ENCODE peak calls at places on chromosomes 5 and 9, in six cellular contexts. One of them, this sample, is unnamed.

GRCh38 chr9:135282001-135282731 is 194.7 kb downstream of the OLFM1 start:
- DNase-seq in A549: peak; percentile 27
- DNase-seq in CD8-positive, alpha-beta T cell: peak; percentile 40
- DNase-seq in AG04449: no peak
- DNase-seq in stomach: peak; percentile 89
- DNase-seq in body of pancreas: peak; percentile 94
- DNase-seq in this sample: no peak

GRCh38 chr5:150612905-150613670 is 27.4 kb upstream of the SYNPO start:
- DNase-seq in AG04449: no peak
- DNase-seq in A549: no peak
- DNase-seq in body of pancreas: peak; percentile 51
- DNase-seq in CD8-positive, alpha-beta T cell: no peak
- DNase-seq in stomach: no peak
- DNase-seq in this sample: no peak

GRCh38 chr9:87701931-87702421 is 23.9 kb upstream of the CTSL start:
- DNase-seq in A549: no peak
- DNase-seq in CD8-positive, alpha-beta T cell: no peak
- DNase-seq in AG04449: no peak
- DNase-seq in body of pancreas: no peak
- DNase-seq in stomach: no peak
- DNase-seq in this sample: no peak

GRCh38 chr5:112787896-112788295 is 50.2 kb downstream of the APC start:
- DNase-seq in A549: no peak
- DNase-seq in stomach: no peak
- DNase-seq in CD8-positive, alpha-beta T cell: no peak
- DNase-seq in body of pancreas: no peak
- DNase-seq in AG04449: no peak
- DNase-seq in this sample: no peak

GRCh38 chr9:111482656-111483418 is 1.3 kb downstream of the ECPAS start:
- DNase-seq in CD8-positive, alpha-beta T cell: peak; percentile 55
- DNase-seq in body of pancreas: peak; percentile 69
- DNase-seq in stomach: peak; percentile 72
- DNase-seq in A549: peak; percentile 73
- DNase-seq in AG04449: no peak
- DNase-seq in this sample: peak; percentile 62

GRCh38 chr5:100576217-100576751 is 41.1 kb downstream of the FAM174A start:
- DNase-seq in stomach: no peak
- DNase-seq in A549: no peak
- DNase-seq in body of pancreas: no peak
- DNase-seq in CD8-positive, alpha-beta T cell: no peak
- DNase-seq in AG04449: no peak
- DNase-seq in this sample: no peak

GRCh38 chr9:136713555-136713949 is 1.2 kb downstream of the DIPK1B start:
- DNase-seq in CD8-positive, alpha-beta T cell: no peak
- DNase-seq in AG04449: no peak
- DNase-seq in A549: no peak
- DNase-seq in body of pancreas: no peak
- DNase-seq in stomach: no peak
- DNase-seq in this sample: no peak

GRCh38 chr5:134571703-134572405 is 46.4 kb downstream of the JADE2 start:
- DNase-seq in body of pancreas: no peak
- DNase-seq in AG04449: no peak
- DNase-seq in stomach: no peak
- DNase-seq in A549: no peak
- DNase-seq in CD8-positive, alpha-beta T cell: no peak
- DNase-seq in this sample: no peak

GRCh38 chr5:25295067-25295466 is 650.3 kb upstream of the CDH10 start:
- DNase-seq in stomach: no peak
- DNase-seq in CD8-positive, alpha-beta T cell: no peak
- DNase-seq in body of pancreas: no peak
- DNase-seq in A549: peak; percentile 13
- DNase-seq in AG04449: no peak
- DNase-seq in this sample: no peak

GRCh38 chr5:112372543-112372942 is 46.5 kb downstream of the EPB41L4A start:
- DNase-seq in stomach: no peak
- DNase-seq in CD8-positive, alpha-beta T cell: no peak
- DNase-seq in body of pancreas: no peak
- DNase-seq in AG04449: no peak
- DNase-seq in A549: peak; percentile 9
- DNase-seq in this sample: no peak

GRCh38 chr5:175668006-175668405 is 10.1 kb downstream of the HRH2 start:
- DNase-seq in A549: no peak
- DNase-seq in body of pancreas: no peak
- DNase-seq in AG04449: no peak
- DNase-seq in CD8-positive, alpha-beta T cell: no peak
- DNase-seq in stomach: no peak
- DNase-seq in this sample: no peak

GRCh38 chr5:176166427-176166826 is 71.8 kb upstream of the SIMC1 start:
- DNase-seq in AG04449: no peak
- DNase-seq in A549: no peak
- DNase-seq in body of pancreas: no peak
- DNase-seq in CD8-positive, alpha-beta T cell: no peak
- DNase-seq in stomach: no peak
- DNase-seq in this sample: no peak

GRCh38 chr5:137933491-137933911 is 44.2 kb downstream of the PKD2L2 start:
- DNase-seq in stomach: no peak
- DNase-seq in AG04449: no peak
- DNase-seq in A549: no peak
- DNase-seq in body of pancreas: no peak
- DNase-seq in CD8-positive, alpha-beta T cell: no peak
- DNase-seq in this sample: no peak

GRCh38 chr5:116088062-116088461 is 3.2 kb downstream of the COMMD10 start:
- DNase-seq in stomach: no peak
- DNase-seq in body of pancreas: no peak
- DNase-seq in A549: no peak
- DNase-seq in AG04449: no peak
- DNase-seq in CD8-positive, alpha-beta T cell: no peak
- DNase-seq in this sample: no peak

GRCh38 chr5:32419791-32420190 is 24.7 kb downstream of the ZFR start:
- DNase-seq in body of pancreas: no peak
- DNase-seq in A549: no peak
- DNase-seq in stomach: no peak
- DNase-seq in AG04449: no peak
- DNase-seq in CD8-positive, alpha-beta T cell: no peak
- DNase-seq in this sample: no peak

GRCh38 chr5:136082390-136083193 is 50.1 kb upstream of the SMAD5 start:
- DNase-seq in A549: peak; percentile 70
- DNase-seq in AG04449: no peak
- DNase-seq in CD8-positive, alpha-beta T cell: peak; percentile 45
- DNase-seq in body of pancreas: peak; percentile 86
- DNase-seq in stomach: peak; percentile 68
- DNase-seq in this sample: peak; percentile 56

GRCh38 chr9:86854898-86855523 is 92.3 kb downstream of the GAS1 start:
- DNase-seq in CD8-positive, alpha-beta T cell: no peak
- DNase-seq in stomach: no peak
- DNase-seq in A549: peak; percentile 9
- DNase-seq in body of pancreas: peak; percentile 75
- DNase-seq in AG04449: peak; percentile 50
- DNase-seq in this sample: no peak

GRCh38 chr9:35914307-35914807 is 5.1 kb downstream of the SPAAR start:
- DNase-seq in CD8-positive, alpha-beta T cell: no peak
- DNase-seq in A549: peak; percentile 66
- DNase-seq in stomach: peak; percentile 74
- DNase-seq in body of pancreas: peak; percentile 35
- DNase-seq in AG04449: no peak
- DNase-seq in this sample: no peak

GRCh38 chr5:169139381-169140125 is 161.4 kb downstream of the SLIT3 start:
- DNase-seq in stomach: peak; percentile 97
- DNase-seq in CD8-positive, alpha-beta T cell: no peak
- DNase-seq in A549: peak; percentile 91
- DNase-seq in body of pancreas: peak; percentile 56
- DNase-seq in AG04449: no peak
- DNase-seq in this sample: no peak

GRCh38 chr9:121939643-121940042 is 153.5 kb downstream of the TTLL11 start:
- DNase-seq in A549: no peak
- DNase-seq in AG04449: no peak
- DNase-seq in stomach: no peak
- DNase-seq in CD8-positive, alpha-beta T cell: no peak
- DNase-seq in body of pancreas: no peak
- DNase-seq in this sample: no peak

GRCh38 chr9:93318441-93318840 is 133.0 kb upstream of the FAM120A start:
- DNase-seq in CD8-positive, alpha-beta T cell: no peak
- DNase-seq in stomach: no peak
- DNase-seq in A549: no peak
- DNase-seq in AG04449: no peak
- DNase-seq in body of pancreas: no peak
- DNase-seq in this sample: no peak

GRCh38 chr5:153573326-153574033 is 83.0 kb downstream of the GRIA1 start:
- DNase-seq in AG04449: no peak
- DNase-seq in body of pancreas: no peak
- DNase-seq in stomach: no peak
- DNase-seq in A549: no peak
- DNase-seq in CD8-positive, alpha-beta T cell: no peak
- DNase-seq in this sample: no peak

DNA sequence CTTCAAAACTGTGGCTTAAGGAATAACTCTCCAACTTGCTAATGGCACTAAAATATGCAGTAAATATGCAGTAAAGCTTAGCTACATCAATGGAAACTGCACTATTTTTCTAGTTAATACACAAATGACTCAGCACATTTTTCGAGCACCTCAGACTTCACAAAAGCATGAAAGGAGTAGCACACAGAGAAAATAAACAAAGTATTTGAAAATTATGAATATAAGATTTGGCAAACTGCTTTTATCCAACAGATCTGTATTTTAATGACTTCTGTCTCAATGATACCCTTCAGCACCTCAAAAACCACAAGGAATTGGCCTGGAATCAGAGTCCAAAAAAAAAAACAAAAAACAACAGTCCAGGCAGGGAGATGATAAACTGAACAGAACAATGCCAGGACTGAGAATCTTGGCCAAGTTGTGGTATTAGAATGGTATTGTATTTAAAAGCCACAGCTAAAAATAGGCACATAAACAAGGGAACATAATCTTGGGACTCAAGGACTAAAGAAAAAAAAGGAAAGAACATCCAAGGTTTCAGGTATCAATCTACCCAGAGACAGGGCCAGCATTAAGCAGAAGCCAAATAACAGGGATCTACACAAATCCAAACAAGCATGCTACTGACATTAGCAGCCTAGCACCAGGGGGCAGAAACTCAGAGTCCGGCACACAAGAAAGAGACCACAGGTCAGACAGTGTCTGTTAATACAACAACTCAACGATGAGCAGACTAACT is 21.4 kb downstream of the TMEM245 start:
- DNase-seq in A549: peak; percentile 68
- DNase-seq in stomach: no peak
- DNase-seq in CD8-positive, alpha-beta T cell: no peak
- DNase-seq in AG04449: no peak
- DNase-seq in body of pancreas: peak; percentile 32
- DNase-seq in this sample: no peak
- TF ChIP-seq CTCF in A549: peak; percentile 23
- TF ChIP-seq CTCF in stomach: no peak
- TF ChIP-seq CTCF in CD8-positive, alpha-beta T cell: no peak
- TF ChIP-seq CTCF in AG04449: peak; percentile 34
- TF ChIP-seq CTCF in body of pancreas: peak; percentile 42
- TF ChIP-seq CTCF in this sample: no peak

DNA sequence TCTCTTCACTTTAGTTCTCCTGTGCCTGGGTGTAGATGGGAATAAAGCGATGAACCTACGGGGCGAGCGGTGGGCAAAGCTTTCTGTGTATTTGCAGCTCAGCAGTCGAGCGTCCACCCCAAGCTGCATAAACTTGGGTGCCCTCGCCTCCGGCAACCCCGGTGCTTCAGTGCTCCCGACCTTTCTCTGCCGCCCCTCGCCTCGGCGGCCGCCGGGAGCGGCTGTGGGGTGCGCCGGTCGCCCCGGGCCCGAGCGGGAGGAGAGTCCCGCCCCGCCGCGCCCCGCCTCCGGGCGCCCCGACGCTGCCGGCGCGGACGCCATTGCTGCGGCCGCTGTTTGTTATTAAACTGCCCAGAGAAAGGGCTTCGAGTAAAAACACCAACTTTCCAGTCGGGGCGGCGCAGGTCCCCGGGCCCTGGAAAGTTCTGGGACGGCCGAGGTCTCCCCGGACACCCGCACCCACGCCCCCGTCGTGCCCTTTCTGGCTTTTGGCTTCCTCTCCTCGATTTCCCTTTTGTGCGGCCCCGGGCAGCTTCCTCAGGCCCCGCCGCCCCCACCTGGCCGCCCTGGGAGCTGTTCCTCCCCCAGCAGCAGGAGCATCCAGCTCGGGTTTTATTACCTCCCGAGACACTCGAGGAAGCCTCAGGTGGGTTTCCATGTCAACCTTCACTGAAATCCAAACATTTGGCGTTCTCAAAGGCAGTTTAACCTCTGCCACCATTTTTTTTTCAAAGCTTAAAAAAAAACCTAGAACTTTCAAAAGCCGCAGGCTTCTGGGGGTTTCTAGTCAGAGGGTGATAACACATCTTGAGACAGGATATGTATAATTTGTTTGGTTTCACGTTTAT is 334.3 kb downstream of the CWC27 start:
- DNase-seq in AG04449: no peak
- DNase-seq in CD8-positive, alpha-beta T cell: peak; percentile 59
- DNase-seq in A549: peak; percentile 62
- DNase-seq in stomach: peak; percentile 56
- DNase-seq in body of pancreas: peak; percentile 63
- DNase-seq in this sample: peak; percentile 49
- TF ChIP-seq CTCF in AG04449: peak; percentile 9
- TF ChIP-seq CTCF in CD8-positive, alpha-beta T cell: no peak
- TF ChIP-seq CTCF in A549: peak; percentile 25
- TF ChIP-seq CTCF in stomach: peak; percentile 13
- TF ChIP-seq CTCF in body of pancreas: no peak
- TF ChIP-seq CTCF in this sample: no peak

GRCh38 chr9:128192601-128193371 is 1.4 kb upstream of the CIZ1 start:
- DNase-seq in AG04449: no peak
- DNase-seq in A549: peak; percentile 97
- DNase-seq in CD8-positive, alpha-beta T cell: peak; percentile 67
- DNase-seq in stomach: peak; percentile 87
- DNase-seq in body of pancreas: peak; percentile 79
- DNase-seq in this sample: peak; percentile 63
- TF ChIP-seq CTCF in AG04449: no peak
- TF ChIP-seq CTCF in A549: peak; percentile 26
- TF ChIP-seq CTCF in CD8-positive, alpha-beta T cell: peak; percentile 57
- TF ChIP-seq CTCF in stomach: no peak
- TF ChIP-seq CTCF in body of pancreas: peak; percentile 73
- TF ChIP-seq CTCF in this sample: peak; percentile 36

DNA sequence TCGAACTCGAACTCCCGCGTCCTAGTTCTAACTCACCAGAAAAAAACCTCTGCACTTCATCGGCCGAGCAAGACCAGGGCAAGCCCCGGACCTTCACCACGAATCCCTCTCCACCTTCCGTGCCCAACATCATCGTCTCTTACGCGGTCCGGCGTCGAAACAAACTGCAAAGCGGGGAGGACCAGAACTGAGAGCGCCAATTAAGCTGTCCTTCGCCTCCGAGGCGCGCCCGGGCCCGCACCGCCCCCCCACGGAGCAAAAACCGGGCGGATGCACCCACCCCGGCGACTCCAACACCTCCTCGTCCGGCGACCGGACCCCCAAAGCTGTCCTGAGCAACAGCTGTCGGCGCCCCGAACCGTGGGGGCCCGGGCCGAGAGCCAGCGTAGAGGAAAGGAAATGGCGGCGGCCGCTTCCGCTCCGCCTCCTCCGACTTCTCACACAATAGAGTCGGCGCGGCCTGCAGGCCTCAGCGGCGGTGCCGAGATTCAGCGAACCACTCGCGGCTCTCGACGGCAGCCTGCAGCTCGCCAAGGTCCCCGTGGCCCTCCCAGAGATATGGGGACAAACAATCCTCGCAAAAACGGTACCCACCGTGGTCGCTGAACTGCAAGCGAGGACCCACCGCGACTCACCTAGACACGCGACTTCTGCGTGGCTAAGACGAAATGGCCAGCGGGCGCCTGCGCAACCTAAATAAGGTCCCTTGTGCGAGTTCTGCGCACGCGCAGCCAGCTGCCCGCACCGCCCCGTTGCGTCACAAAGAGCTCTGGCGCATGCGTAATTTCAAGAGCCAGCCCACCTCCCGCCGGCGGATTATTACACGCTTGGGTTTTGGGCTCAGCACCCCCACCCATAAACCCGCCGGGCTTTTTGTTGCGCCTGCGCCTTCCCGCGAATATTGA is at the start of gene HNRNPH1:
- DNase-seq in CD8-positive, alpha-beta T cell: peak; percentile 98
- DNase-seq in AG04449: peak; percentile 87
- DNase-seq in body of pancreas: peak; percentile 99
- DNase-seq in stomach: peak; percentile 99
- DNase-seq in A549: peak; percentile 99
- DNase-seq in this sample: peak; percentile 98
- TF ChIP-seq CTCF in CD8-positive, alpha-beta T cell: no peak
- TF ChIP-seq CTCF in AG04449: no peak
- TF ChIP-seq CTCF in body of pancreas: no peak
- TF ChIP-seq CTCF in stomach: no peak
- TF ChIP-seq CTCF in A549: peak; percentile 34
- TF ChIP-seq CTCF in this sample: no peak

This sample was measured in natural killer cell.